ENCODE peak calls at places on chromosomes 5 and 9, in four cellular contexts. One of them, this sample, is unnamed.

GRCh38 chr5:138752341-138752950 is 779 bp upstream of the CTNNA1 start:
- DNase-seq in BJ: no peak
- DNase-seq in pancreas: peak
- DNase-seq in neural progenitor cell: peak
- DNase-seq in this sample: no peak

GRCh38 chr9:14258840-14259239 is 55.1 kb downstream of the NFIB start:
- DNase-seq in BJ: no peak
- DNase-seq in pancreas: no peak
- DNase-seq in neural progenitor cell: no peak
- DNase-seq in this sample: no peak

GRCh38 chr9:136110082-136111061 is 8.3 kb downstream of the TMEM250 start:
- DNase-seq in BJ: no peak
- DNase-seq in pancreas: no peak
- DNase-seq in neural progenitor cell: peak
- DNase-seq in this sample: no peak

GRCh38 chr5:172004824-172005237 is 1.6 kb downstream of the FBXW11 start:
- DNase-seq in BJ: no peak
- DNase-seq in pancreas: no peak
- DNase-seq in neural progenitor cell: no peak
- DNase-seq in this sample: no peak

GRCh38 chr5:157212307-157212706 is 31.7 kb downstream of the ITK start:
- DNase-seq in BJ: no peak
- DNase-seq in pancreas: no peak
- DNase-seq in neural progenitor cell: no peak
- DNase-seq in this sample: no peak

GRCh38 chr5:154202379-154203260 is 12.1 kb downstream of the GALNT10 start:
- DNase-seq in BJ: no peak
- DNase-seq in pancreas: no peak
- DNase-seq in neural progenitor cell: no peak
- DNase-seq in this sample: no peak

GRCh38 chr9:21974542-21975409 is 19.4 kb downstream of the CDKN2A start:
- DNase-seq in BJ: no peak
- DNase-seq in pancreas: peak
- DNase-seq in neural progenitor cell: peak
- DNase-seq in this sample: no peak

GRCh38 chr5:103177543-103177942 is 57.4 kb downstream of the PPIP5K2 start:
- DNase-seq in BJ: no peak
- DNase-seq in pancreas: no peak
- DNase-seq in neural progenitor cell: no peak
- DNase-seq in this sample: no peak

GRCh38 chr5:1762121-1762877 is 37.3 kb downstream of the MRPL36 start:
- DNase-seq in BJ: no peak
- DNase-seq in pancreas: no peak
- DNase-seq in neural progenitor cell: no peak
- DNase-seq in this sample: no peak

GRCh38 chr9:93128011-93128714 is 5.9 kb downstream of the NINJ1 start:
- DNase-seq in BJ: no peak
- DNase-seq in pancreas: no peak
- DNase-seq in neural progenitor cell: no peak
- DNase-seq in this sample: no peak

GRCh38 chr9:22170162-22170932 is 161.2 kb upstream of the CDKN2B start:
- DNase-seq in BJ: peak
- DNase-seq in pancreas: no peak
- DNase-seq in neural progenitor cell: no peak
- DNase-seq in this sample: peak

GRCh38 chr5:1881273-1881586 is 1.5 kb downstream of the IRX4 start:
- DNase-seq in BJ: no peak
- DNase-seq in pancreas: no peak
- DNase-seq in neural progenitor cell: peak
- DNase-seq in this sample: no peak

GRCh38 chr9:123401879-123402513 is 46.0 kb downstream of the CRB2 start:
- DNase-seq in BJ: peak
- DNase-seq in pancreas: no peak
- DNase-seq in neural progenitor cell: peak
- DNase-seq in this sample: peak

GRCh38 chr9:123397975-123398374 is 42.0 kb downstream of the CRB2 start:
- DNase-seq in BJ: no peak
- DNase-seq in pancreas: no peak
- DNase-seq in neural progenitor cell: no peak
- DNase-seq in this sample: no peak

GRCh38 chr9:123402981-123403509 is 47.0 kb downstream of the CRB2 start:
- DNase-seq in BJ: no peak
- DNase-seq in pancreas: no peak
- DNase-seq in neural progenitor cell: peak
- DNase-seq in this sample: no peak

GRCh38 chr9:123400926-123401503 is 45.0 kb downstream of the CRB2 start:
- DNase-seq in BJ: no peak
- DNase-seq in pancreas: no peak
- DNase-seq in neural progenitor cell: no peak
- DNase-seq in this sample: no peak

GRCh38 chr9:123399803-123400378 is 43.9 kb downstream of the CRB2 start:
- DNase-seq in BJ: no peak
- DNase-seq in pancreas: no peak
- DNase-seq in neural progenitor cell: peak
- DNase-seq in this sample: no peak
- TF ChIP-seq CTCF in BJ: peak
- TF ChIP-seq CTCF in pancreas: no peak
- TF ChIP-seq CTCF in neural progenitor cell: peak
- TF ChIP-seq CTCF in this sample: peak

DNA sequence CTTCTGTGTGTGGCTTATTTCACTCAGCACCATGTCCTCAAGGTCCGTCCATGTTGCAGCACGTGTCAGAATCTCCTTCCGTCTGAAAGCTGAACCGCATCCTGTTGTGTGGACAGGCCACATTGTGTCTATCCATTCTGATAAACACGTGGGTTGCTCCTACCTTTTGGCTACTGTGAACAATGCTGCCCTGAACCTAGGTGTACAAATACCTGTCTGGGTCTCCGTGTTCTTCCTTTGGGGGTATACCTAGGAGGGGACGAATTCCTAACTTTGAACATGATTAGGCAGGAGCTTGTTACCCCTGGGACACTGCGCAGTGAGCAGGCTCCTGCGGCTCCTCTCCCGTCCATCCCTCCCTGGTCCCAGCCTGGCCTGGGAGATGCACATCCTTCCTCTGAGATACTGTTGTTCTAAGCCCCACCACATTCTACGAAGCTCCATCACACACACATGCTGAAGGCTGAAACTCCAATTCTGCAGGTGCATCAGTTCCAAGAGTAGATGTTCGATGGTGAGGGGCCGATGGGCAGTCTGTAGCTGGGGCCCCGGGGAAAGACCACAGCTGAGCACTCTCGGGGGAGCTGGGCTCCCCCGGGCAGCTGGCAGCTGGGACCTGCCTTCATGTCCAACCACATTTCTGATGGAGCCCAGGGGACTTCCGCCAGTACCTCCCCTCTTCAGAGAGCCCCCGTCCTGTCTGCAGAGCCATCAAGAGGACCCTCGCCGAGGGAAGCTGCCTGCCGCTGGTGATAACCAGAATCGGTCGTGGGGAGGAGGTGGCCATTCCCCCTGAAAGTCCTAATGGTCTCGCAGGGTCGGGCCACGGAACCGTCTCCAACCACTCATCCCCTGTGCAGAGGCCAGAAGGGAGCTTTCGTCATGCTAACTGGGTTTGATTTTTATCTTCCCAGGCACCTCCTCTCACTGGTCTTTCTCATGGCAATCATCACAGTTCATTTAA is 120.9 kb downstream of the COL23A1 start:
- DNase-seq in BJ: no peak
- DNase-seq in pancreas: no peak
- DNase-seq in neural progenitor cell: no peak
- DNase-seq in this sample: no peak
- H3K4me3 ChIP-seq in BJ: no peak
- H3K4me3 ChIP-seq in pancreas: no peak
- H3K4me3 ChIP-seq in neural progenitor cell: no peak
- H3K4me3 ChIP-seq in this sample: no peak

GRCh38 chr5:66498791-66499207 is 97.4 kb upstream of the MAST4 start:
- DNase-seq in BJ: no peak
- DNase-seq in pancreas: no peak
- DNase-seq in neural progenitor cell: peak
- DNase-seq in this sample: no peak
- TF ChIP-seq CTCF in BJ: no peak
- TF ChIP-seq CTCF in pancreas: no peak
- TF ChIP-seq CTCF in neural progenitor cell: peak
- TF ChIP-seq CTCF in this sample: no peak

GRCh38 chr5:122715095-122715494 is 59.8 kb upstream of the SNX2 start:
- DNase-seq in BJ: no peak
- DNase-seq in pancreas: no peak
- DNase-seq in neural progenitor cell: no peak
- DNase-seq in this sample: no peak

GRCh38 chr5:122707796-122708195 is 67.1 kb upstream of the SNX2 start:
- DNase-seq in BJ: no peak
- DNase-seq in pancreas: no peak
- DNase-seq in neural progenitor cell: no peak
- DNase-seq in this sample: no peak

GRCh38 chr5:122713026-122713425 is 61.9 kb upstream of the SNX2 start:
- DNase-seq in BJ: no peak
- DNase-seq in pancreas: no peak
- DNase-seq in neural progenitor cell: no peak
- DNase-seq in this sample: no peak
- H3K4me3 ChIP-seq in BJ: no peak
- H3K4me3 ChIP-seq in pancreas: no peak
- H3K4me3 ChIP-seq in neural progenitor cell: no peak
- H3K4me3 ChIP-seq in this sample: no peak

DNA sequence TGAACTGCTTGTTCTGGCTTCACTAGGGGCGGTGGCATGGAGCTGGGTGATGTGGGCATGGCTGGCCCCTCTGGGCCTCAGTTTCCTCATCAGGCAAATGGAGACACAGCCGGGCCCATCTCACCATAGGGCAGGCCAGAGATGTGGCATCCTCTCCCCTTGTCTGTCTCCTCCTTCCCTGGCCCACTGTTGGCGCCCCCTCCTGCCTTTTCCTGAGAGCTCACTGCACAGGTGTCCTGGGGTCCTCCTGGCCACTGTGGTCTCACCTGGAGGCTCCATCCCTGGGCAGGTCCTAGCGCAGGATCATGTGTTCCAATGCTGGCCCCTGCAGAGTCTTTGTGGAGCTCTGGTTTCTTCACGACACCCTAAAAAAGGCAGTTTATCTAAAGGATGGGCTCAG is 53.5 kb downstream of the NEK6 start:
- DNase-seq in BJ: no peak
- DNase-seq in pancreas: no peak
- DNase-seq in neural progenitor cell: no peak
- DNase-seq in this sample: no peak
- TF ChIP-seq CTCF in BJ: no peak
- TF ChIP-seq CTCF in pancreas: no peak
- TF ChIP-seq CTCF in neural progenitor cell: peak
- TF ChIP-seq CTCF in this sample: peak

GRCh38 chr5:141369994-141370848 is at the start of gene PCDHGB3:
- DNase-seq in BJ: no peak
- DNase-seq in pancreas: no peak
- DNase-seq in neural progenitor cell: no peak
- DNase-seq in this sample: no peak
- H3K4me3 ChIP-seq in BJ: peak
- H3K4me3 ChIP-seq in pancreas: no peak
- H3K4me3 ChIP-seq in neural progenitor cell: no peak
- H3K4me3 ChIP-seq in this sample: peak

DNA sequence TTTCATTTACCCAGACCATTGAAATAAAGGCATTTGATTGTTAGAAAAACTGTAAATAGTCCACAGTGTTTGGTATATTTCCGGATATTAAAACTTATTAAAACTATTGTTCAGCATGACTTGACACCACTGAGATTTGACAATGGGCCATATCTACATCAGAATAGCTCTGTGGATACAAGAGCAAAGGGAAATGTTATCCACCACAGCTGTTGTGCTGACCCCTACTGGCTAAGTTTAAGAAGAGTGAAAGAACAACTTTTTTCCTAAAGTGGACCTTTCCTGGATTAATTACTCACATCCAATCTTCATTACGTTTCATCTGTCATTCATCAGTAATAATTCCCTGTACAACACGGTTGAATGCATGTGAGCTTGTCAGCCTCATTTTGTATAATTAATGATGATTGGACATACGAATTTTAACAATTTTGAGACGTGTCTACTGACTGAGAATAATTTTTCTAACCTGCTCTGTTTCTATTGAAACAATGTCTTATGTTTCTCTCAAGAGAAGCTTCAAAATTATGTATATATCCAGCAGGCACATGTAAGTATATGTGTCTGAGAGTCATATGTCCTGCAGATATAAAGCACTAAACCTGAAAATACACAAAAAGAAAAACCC is 1952.5 kb downstream of the MAT2B start:
- DNase-seq in BJ: no peak
- DNase-seq in pancreas: peak
- DNase-seq in neural progenitor cell: peak
- DNase-seq in this sample: no peak
- TF ChIP-seq CTCF in BJ: no peak
- TF ChIP-seq CTCF in pancreas: peak
- TF ChIP-seq CTCF in neural progenitor cell: peak
- TF ChIP-seq CTCF in this sample: no peak

DNA sequence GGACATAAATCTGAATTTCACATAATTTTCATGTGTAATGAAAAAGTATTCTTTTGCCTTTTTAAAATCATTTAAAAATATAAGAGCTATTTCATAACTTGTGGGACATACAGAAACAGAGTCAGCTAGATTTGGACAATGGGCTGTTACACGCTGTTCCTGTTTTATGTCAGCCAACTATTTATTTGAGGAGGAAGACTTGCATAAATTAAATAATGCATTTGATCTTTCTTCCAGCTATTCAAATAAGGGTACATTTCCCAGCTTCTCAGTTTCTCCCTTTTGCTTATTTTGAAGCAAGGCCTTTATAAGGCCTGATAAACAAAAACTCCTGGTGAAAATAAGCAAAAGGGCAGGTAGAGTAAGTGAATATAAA is 6.5 kb downstream of the STOM start:
- DNase-seq in BJ: no peak
- DNase-seq in pancreas: no peak
- DNase-seq in neural progenitor cell: no peak
- DNase-seq in this sample: no peak
- H3K4me3 ChIP-seq in BJ: no peak
- H3K4me3 ChIP-seq in pancreas: no peak
- H3K4me3 ChIP-seq in neural progenitor cell: no peak
- H3K4me3 ChIP-seq in this sample: no peak

GRCh38 chr9:132694144-132694543 is 23.9 kb downstream of the GTF3C4 start:
- DNase-seq in BJ: no peak
- DNase-seq in pancreas: no peak
- DNase-seq in neural progenitor cell: peak
- DNase-seq in this sample: no peak
- TF ChIP-seq CTCF in BJ: no peak
- TF ChIP-seq CTCF in pancreas: no peak
- TF ChIP-seq CTCF in neural progenitor cell: peak
- TF ChIP-seq CTCF in this sample: no peak

GRCh38 chr5:176528761-176529115 is 8.5 kb downstream of the RNF44 start:
- DNase-seq in BJ: no peak
- DNase-seq in pancreas: no peak
- DNase-seq in neural progenitor cell: no peak
- DNase-seq in this sample: no peak
- H3K4me3 ChIP-seq in BJ: no peak
- H3K4me3 ChIP-seq in pancreas: no peak
- H3K4me3 ChIP-seq in neural progenitor cell: no peak
- H3K4me3 ChIP-seq in this sample: no peak